ENCODE peak calls at places on chromosome 21, in seven cellular contexts. Z, E, V, N, Q, S and C are unnamed samples.

GRCh38 chr21:14358775-14359174 is 24.2 kb downstream of the HSPA13 start:
- DNase-seq in V (no peak), Q (no peak), N (no peak), Z (no peak), S (peak), E (no peak), C (no peak)

GRCh38 chr21:31490471-31490870 is 146.4 kb upstream of the TIAM1 start:
- DNase-seq in S (no peak), N (no peak), Q (no peak), Z (no peak), E (no peak), V (no peak), C (no peak)

GRCh38 chr21:25170681-25171080 is 436.6 kb downstream of the MRPL39 start:
- DNase-seq in V (no peak), S (no peak), Z (no peak), N (no peak), Q (no peak), E (no peak), C (no peak)

GRCh38 chr21:18553786-18554185 is 150.2 kb upstream of the TMPRSS15 start:
- DNase-seq in Z (no peak), Q (no peak), S (no peak), N (no peak), E (no peak), V (no peak), C (no peak)

GRCh38 chr21:29302340-29302991 is 3.7 kb downstream of the BACH1 start:
- DNase-seq in N (no peak), Z (no peak), Q (no peak), S (peak), E (no peak), V (no peak), C (no peak)

GRCh38 chr21:14040386-14040785 is 170.4 kb downstream of the LIPI start:
- DNase-seq in Q (no peak), E (no peak), V (no peak), Z (no peak), S (no peak), N (no peak), C (no peak)

GRCh38 chr21:37463083-37463780 is 96.7 kb downstream of the DYRK1A start:
- DNase-seq in N (peak), V (no peak), E (no peak), Z (peak), Q (no peak), S (peak), C (no peak)

GRCh38 chr21:25708467-25709065 is 26.1 kb downstream of the ATP5PF start:
- DNase-seq in V (peak), Q (no peak), E (peak), N (peak), Z (peak), S (peak), C (no peak)

GRCh38 chr21:37455504-37455911 is 88.9 kb downstream of the DYRK1A start:
- DNase-seq in V (no peak), N (no peak), Z (no peak), E (no peak), S (no peak), Q (no peak), C (no peak)

GRCh38 chr21:25639167-25639921 is at the start of gene JAM2:
- DNase-seq in N (no peak), E (no peak), Q (no peak), S (no peak), Z (peak), V (peak), C (peak)

GRCh38 chr21:44090332-44090731 is 16.9 kb upstream of the PWP2 start:
- DNase-seq in Z (no peak), V (no peak), E (no peak), Q (peak), N (no peak), S (no peak), C (peak)

GRCh38 chr21:42537106-42537742 is 23.6 kb downstream of the SLC37A1 start:
- DNase-seq in Q (no peak), S (peak), V (peak), E (no peak), Z (no peak), N (no peak), C (no peak)

GRCh38 chr21:14583629-14584251 is 37.6 kb upstream of the SAMSN1 start:
- DNase-seq in S (no peak), Z (no peak), E (no peak), N (no peak), V (no peak), Q (no peak), C (no peak)

GRCh38 chr21:42062543-42063022 is 8.5 kb upstream of the UMODL1 start:
- DNase-seq in E (no peak), N (no peak), S (no peak), Q (no peak), V (peak), Z (peak), C (peak)

GRCh38 chr21:17829472-17829871 is 10.3 kb upstream of the C21orf91 start:
- DNase-seq in V (no peak), Z (no peak), E (no peak), S (peak), Q (no peak), N (peak), C (no peak)

GRCh38 chr21:28627261-28627660 is 365.4 kb downstream of the LTN1 start:
- DNase-seq in E (no peak), V (no peak), S (no peak), N (no peak), Z (no peak), Q (no peak), C (no peak)

GRCh38 chr21:44375281-44375651 is 21.8 kb downstream of the TRPM2 start:
- DNase-seq in E (no peak), Z (no peak), N (no peak), Q (peak), V (peak), S (no peak), C (no peak)

GRCh38 chr21:39159342-39160063 is 23.7 kb downstream of the PSMG1 start:
- DNase-seq in Z (no peak), V (no peak), E (no peak), S (no peak), Q (no peak), N (no peak), C (no peak)

GRCh38 chr21:38925923-38926322 is 120.2 kb downstream of the ETS2 start:
- DNase-seq in N (peak), Z (no peak), Q (peak), V (peak), E (no peak), S (peak), C (no peak)

GRCh38 chr21:40049031-40049958 is 182.1 kb downstream of the PCP4 start:
- DNase-seq in N (peak), V (no peak), S (peak), Z (no peak), Q (no peak), E (no peak), C (no peak)

GRCh38 chr21:41435728-41436127 is 9.7 kb downstream of the MX1 start:
- DNase-seq in N (no peak), E (no peak), S (no peak), Q (no peak), V (no peak), Z (no peak), C (no peak)

GRCh38 chr21:33402011-33402979 is 918 bp upstream of the IFNGR2 start:
- DNase-seq in Q (peak), V (peak), N (peak), S (peak), E (no peak), Z (peak), C (peak)

GRCh38 chr21:42006765-42007164 is 3.4 kb downstream of the ZBTB21 start:
- DNase-seq in N (no peak), E (no peak), Z (no peak), Q (no peak), S (no peak), V (no peak), C (no peak)

GRCh38 chr21:14943636-14944035 is 121.2 kb downstream of the NRIP1 start:
- DNase-seq in S (no peak), E (no peak), V (no peak), Z (no peak), Q (no peak), N (no peak), C (no peak)

GRCh38 chr21:32624726-32625125 is 12.5 kb upstream of the CFAP298 start:
- DNase-seq in V (no peak), Z (peak), E (no peak), Q (no peak), N (peak), S (peak), C (no peak)

GRCh38 chr21:31886896-31887595 is 14.2 kb downstream of the HUNK start:
- DNase-seq in Z (no peak), S (no peak), E (no peak), N (no peak), Q (no peak), V (no peak), C (no peak)

GRCh38 chr21:41970751-41971653 is 17.2 kb upstream of the C2CD2 start:
- DNase-seq in N (no peak), Q (no peak), V (no peak), E (no peak), S (no peak), Z (no peak), C (no peak)

GRCh38 chr21:31848339-31848985 is 24.4 kb upstream of the HUNK start:
- DNase-seq in Q (no peak), V (no peak), Z (no peak), E (no peak), S (no peak), N (no peak), C (no peak)

GRCh38 chr21:25733859-25734653 is 648 bp downstream of the ATP5PF start:
- DNase-seq in S (peak), Z (no peak), Q (peak), N (peak), E (no peak), V (peak), C (no peak)

GRCh38 chr21:41168391-41169257 is 664 bp downstream of the BACE2 start:
- DNase-seq in Q (peak), S (peak), N (peak), Z (peak), E (no peak), V (peak), C (peak)

GRCh38 chr21:37435120-37435519 is 68.5 kb downstream of the DYRK1A start:
- DNase-seq in N (peak), E (no peak), S (peak), V (peak), Z (no peak), Q (no peak), C (no peak)

GRCh38 chr21:39127506-39127905 is 55.7 kb downstream of the PSMG1 start:
- DNase-seq in Q (no peak), E (no peak), N (no peak), S (no peak), V (no peak), Z (no peak), C (no peak)

GRCh38 chr21:22965455-22966125 is 1967.4 kb downstream of the NCAM2 start:
- DNase-seq in Q (no peak), S (no peak), Z (no peak), V (no peak), N (no peak), E (no peak), C (no peak)

GRCh38 chr21:29547998-29548397 is 249.3 kb downstream of the BACH1 start:
- DNase-seq in Q (no peak), Z (no peak), N (no peak), E (no peak), V (no peak), S (no peak), C (no peak)

GRCh38 chr21:34701726-34702125 is 32.9 kb downstream of the CLIC6 start:
- DNase-seq in Q (no peak), E (no peak), N (peak), V (no peak), S (no peak), Z (no peak), C (no peak)

GRCh38 chr21:34703566-34703965 is 34.8 kb downstream of the CLIC6 start:
- DNase-seq in S (no peak), Z (no peak), V (no peak), N (no peak), E (no peak), Q (no peak), C (no peak)

GRCh38 chr21:34700605-34701004 is 31.8 kb downstream of the CLIC6 start:
- DNase-seq in N (no peak), Q (no peak), V (peak), E (no peak), Z (no peak), S (no peak), C (no peak)

GRCh38 chr21:34704119-34704518 is 35.3 kb downstream of the CLIC6 start:
- DNase-seq in V (no peak), S (no peak), Z (no peak), E (no peak), Q (no peak), N (peak), C (no peak)

DNA sequence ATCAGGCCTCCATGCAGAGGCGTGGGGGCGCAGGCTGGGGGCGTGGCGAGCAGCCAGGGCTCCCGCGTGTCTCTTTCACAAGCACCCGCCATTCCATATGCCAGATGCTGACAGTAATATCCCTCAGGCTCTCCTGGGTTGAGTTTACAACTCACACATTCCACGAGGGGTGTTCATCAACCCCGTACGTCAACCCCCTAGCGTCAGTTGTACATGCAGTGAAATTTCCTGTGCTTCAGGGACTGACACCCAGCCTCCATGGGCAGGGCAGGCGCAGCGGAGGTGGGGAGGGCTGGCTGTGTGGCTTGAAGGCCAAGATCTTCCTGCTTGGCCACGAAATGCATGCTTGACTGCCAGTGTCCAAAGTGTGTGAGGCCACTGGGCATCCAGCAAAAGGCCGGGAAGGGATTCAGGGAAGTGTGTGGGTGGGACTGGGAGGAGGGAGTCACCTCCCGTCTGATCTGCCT is 33.6 kb downstream of the CLIC6 start:
- DNase-seq in N (peak), E (no peak), Z (no peak), V (no peak), S (peak), Q (peak), C (no peak)
- TF ChIP-seq CTCF in N (peak), E (no peak), Z (no peak), V (no peak), S (no peak), Q (no peak), C (no peak)

GRCh38 chr21:36388835-36389234 is 3.6 kb downstream of the CHAF1B start:
- DNase-seq in N (no peak), S (peak), Q (peak), E (no peak), Z (peak), V (peak), C (no peak)
- TF ChIP-seq CTCF in N (peak), S (peak), Q (no peak), E (no peak), Z (no peak), V (peak), C (no peak)

GRCh38 chr21:26883768-26884167 is 38.6 kb upstream of the ADAMTS1 start:
- DNase-seq in V (no peak), N (no peak), S (no peak), Z (no peak), Q (no peak), E (no peak), C (no peak)

GRCh38 chr21:26887241-26887640 is 42.0 kb upstream of the ADAMTS1 start:
- DNase-seq in S (no peak), Z (no peak), E (no peak), N (peak), V (no peak), Q (no peak), C (no peak)

GRCh38 chr21:26884436-26884835 is 39.2 kb upstream of the ADAMTS1 start:
- DNase-seq in Z (no peak), Q (no peak), E (no peak), S (no peak), V (no peak), N (no peak), C (no peak)

GRCh38 chr21:26877015-26877414 is 31.8 kb upstream of the ADAMTS1 start:
- DNase-seq in E (no peak), Z (no peak), S (no peak), N (no peak), V (no peak), Q (no peak), C (no peak)

DNA sequence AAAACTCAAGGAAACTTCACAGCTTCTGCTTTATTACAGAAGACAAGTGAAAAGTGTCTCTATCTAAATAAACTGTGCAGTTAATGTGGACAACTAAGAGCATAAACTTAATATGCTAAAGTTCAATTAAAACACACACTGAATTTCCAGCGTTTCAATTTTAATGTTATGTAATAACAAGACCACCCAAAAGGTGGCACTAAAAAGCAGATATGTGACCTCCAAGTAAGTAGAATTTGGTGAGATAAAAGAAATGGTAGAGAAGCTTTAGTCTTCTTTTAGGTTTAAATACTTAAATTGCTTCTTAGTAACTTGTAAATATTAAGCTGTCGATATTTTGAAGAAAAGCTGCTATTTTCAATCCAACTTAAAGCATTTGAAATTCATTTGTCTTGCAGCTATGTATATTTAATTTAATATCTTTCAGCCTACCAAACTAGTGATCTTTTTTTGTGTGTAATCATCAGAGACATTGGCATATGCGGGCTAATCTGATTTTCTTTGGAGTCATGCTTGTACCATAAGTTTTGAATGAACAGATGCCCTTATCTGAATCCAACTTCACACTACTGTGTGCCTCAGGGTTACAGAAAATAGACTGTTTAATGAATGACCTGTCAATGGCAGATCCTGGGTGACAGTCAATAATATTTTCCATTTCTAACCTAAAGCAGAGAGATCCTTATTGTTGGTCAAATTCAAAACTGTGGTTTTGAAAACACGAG is 36.5 kb upstream of the ADAMTS1 start:
- DNase-seq in V (no peak), Q (no peak), N (peak), E (no peak), Z (no peak), S (peak), C (no peak)
- TF ChIP-seq CTCF in V (peak), Q (no peak), N (peak), E (no peak), Z (no peak), S (no peak), C (no peak)

DNA sequence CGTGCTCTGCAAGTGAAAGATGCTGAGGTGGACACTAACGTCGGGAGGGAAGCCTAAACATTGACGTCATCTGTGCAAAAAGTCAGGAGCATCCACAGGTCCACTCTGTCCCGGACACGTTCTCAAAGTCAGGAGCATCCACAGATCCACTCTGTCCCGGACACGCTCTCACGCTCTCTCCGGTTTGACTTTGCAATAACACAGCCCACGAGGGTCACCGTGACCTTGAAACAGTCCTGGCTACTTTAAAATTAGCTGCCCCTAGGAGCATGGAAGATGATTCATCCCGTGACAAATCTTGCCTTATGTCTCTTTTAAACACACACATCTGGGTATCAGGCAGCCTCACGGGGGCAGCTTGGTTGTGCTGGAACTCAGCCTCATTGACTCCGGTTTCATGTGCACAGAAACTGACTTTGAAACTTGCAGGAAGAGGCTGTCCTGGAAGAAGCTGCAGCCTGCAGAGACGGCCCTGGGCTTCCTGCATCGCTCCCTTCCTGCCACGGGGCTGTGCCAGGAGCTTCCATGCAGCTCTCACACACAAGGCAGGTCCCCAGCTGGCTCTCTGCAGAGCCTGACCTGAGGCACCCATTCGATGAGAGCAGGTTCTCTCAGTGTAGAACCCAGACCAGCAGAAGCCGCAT is 18.1 kb upstream of the COL18A1 start:
- DNase-seq in V (no peak), E (no peak), S (peak), N (peak), Z (no peak), Q (no peak), C (no peak)
- TF ChIP-seq CTCF in V (no peak), E (no peak), S (peak), N (peak), Z (no peak), Q (no peak), C (no peak)

DNA sequence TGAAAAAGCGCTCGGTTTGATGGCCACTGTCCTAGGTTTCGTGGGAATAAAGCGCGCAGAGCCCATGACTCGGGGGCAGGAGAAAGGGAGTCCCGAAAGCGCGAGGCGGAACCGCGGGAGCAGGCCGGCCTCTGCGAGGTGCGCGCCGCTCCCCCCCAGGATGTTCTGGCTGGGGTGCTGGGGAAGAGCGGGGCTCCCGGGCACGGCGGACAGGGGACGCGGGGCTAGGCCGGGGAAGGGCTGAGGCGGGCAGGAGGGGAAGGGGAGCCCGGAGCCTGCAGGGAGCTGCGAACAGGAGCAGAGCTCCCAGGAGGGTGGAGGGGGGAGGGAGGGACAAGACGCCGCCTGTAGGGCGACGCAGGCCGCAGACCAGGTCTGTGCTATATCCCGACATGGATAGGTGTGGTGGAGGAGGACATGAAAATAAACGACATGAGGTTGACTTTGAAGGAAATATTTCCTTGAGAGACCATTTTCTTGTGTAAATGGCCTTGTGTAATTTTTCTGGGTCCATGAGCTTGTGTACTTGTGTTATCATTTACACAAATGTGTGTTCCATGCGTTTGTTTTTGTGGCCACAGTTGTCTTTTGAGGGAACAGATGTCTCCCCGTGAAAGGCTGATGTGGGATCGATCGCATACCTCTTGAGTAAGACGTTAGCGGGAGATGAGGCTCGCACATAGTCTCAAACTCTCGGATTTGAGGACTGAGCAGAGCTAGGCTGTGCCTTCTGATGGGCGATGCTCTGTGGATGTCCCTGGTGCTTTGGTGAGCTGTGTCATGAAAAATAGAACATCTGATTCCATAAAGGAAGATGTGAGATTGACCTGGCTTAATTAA is 1.3 kb downstream of the PCNT start:
- DNase-seq in N (peak), V (peak), S (peak), Z (peak), Q (peak), E (no peak), C (no peak)
- TF ChIP-seq CTCF in N (peak), V (no peak), S (peak), Z (peak), Q (no peak), E (no peak), C (no peak)